ENCODE peak calls at places on chromosomes 12 and 14, in four cellular contexts. E is K562, I is GM12878, U is IMR-90. F is an unnamed sample.

GRCh38 chr12:103441437-103442186 is 54.2 kb downstream of the C12orf42 start:
- DNase-seq in E (no peak), I (peak; percentile 97), U (no peak), F (no peak)

GRCh38 chr12:132329036-132329738 is at the start of gene GALNT9:
- DNase-seq in E (no peak), I (no peak), U (no peak), F (no peak)

GRCh38 chr12:45121224-45121623 is 70.3 kb upstream of the DBX2 start:
- DNase-seq in E (no peak), I (no peak), U (no peak), F (no peak)

GRCh38 chr12:53378705-53379388 is 1.1 kb upstream of the SP1 start:
- DNase-seq in E (no peak), I (no peak), U (no peak), F (no peak)

GRCh38 chr14:45251912-45252311 is 1.1 kb downstream of the MIS18BP1 start:
- DNase-seq in E (peak; percentile 12), I (peak; percentile 67), U (peak; percentile 2), F (peak; percentile 39)

GRCh38 chr14:69701269-69701668 is 65.7 kb upstream of the SRSF5 start:
- DNase-seq in E (no peak), I (no peak), U (no peak), F (no peak)

GRCh38 chr14:99263564-99264330 is 8.2 kb downstream of the BCL11B start:
- DNase-seq in E (no peak), I (no peak), U (no peak), F (no peak)

GRCh38 chr12:58925111-58925732 is 4.9 kb upstream of the LRIG3 start:
- DNase-seq in E (no peak), I (no peak), U (peak; percentile 32), F (peak; percentile 92)

GRCh38 chr14:23146423-23146910 is 27.4 kb upstream of the CEBPE start:
- DNase-seq in E (peak; percentile 93), I (no peak), U (no peak), F (no peak)

GRCh38 chr12:57162541-57163125 is 15.2 kb upstream of the LRP1-AS start:
- DNase-seq in E (no peak), I (no peak), U (no peak), F (no peak)

GRCh38 chr12:67650127-67650495 is 1.6 kb downstream of the DYRK2 start:
- DNase-seq in E (peak; percentile 15), I (no peak), U (no peak), F (peak; percentile 21)

GRCh38 chr12:46124848-46125619 is 134.7 kb upstream of the SCAF11 start:
- DNase-seq in E (peak; percentile 62), I (no peak), U (peak; percentile 87), F (peak; percentile 75)

GRCh38 chr14:64737391-64738305 is 33.4 kb downstream of the PLEKHG3 start:
- DNase-seq in E (no peak), I (no peak), U (no peak), F (no peak)

GRCh38 chr12:122081108-122081696 is 2.6 kb downstream of the MLXIP start:
- DNase-seq in E (no peak), I (no peak), U (no peak), F (peak; percentile 39)

GRCh38 chr14:99124482-99125104 is 147.4 kb downstream of the BCL11B start:
- DNase-seq in E (no peak), I (no peak), U (no peak), F (no peak)

GRCh38 chr12:122096591-122097149 is 18.1 kb downstream of the MLXIP start:
- DNase-seq in E (no peak), I (no peak), U (peak; percentile 70), F (peak; percentile 63)

GRCh38 chr12:62834971-62835547 is 99.9 kb downstream of the PPM1H start:
- DNase-seq in E (no peak), I (peak; percentile 26), U (peak; percentile 31), F (no peak)

GRCh38 chr12:114774181-114774580 is 90.2 kb upstream of the TBX3 start:
- DNase-seq in E (no peak), I (no peak), U (peak; percentile 85), F (no peak)

GRCh38 chr12:13270817-13271216 is 74.3 kb downstream of the EMP1 start:
- DNase-seq in E (no peak), I (no peak), U (no peak), F (no peak)

GRCh38 chr12:119624971-119625370 is 31.4 kb downstream of the TMEM233 start:
- DNase-seq in E (no peak), I (no peak), U (no peak), F (no peak)

GRCh38 chr12:129594098-129594497 is 309.7 kb downstream of the TMEM132D start:
- DNase-seq in E (no peak), I (no peak), U (no peak), F (no peak)

GRCh38 chr14:28321475-28322244 is 444.9 kb upstream of the FOXG1 start:
- DNase-seq in E (no peak), I (no peak), U (no peak), F (no peak)

GRCh38 chr12:9721394-9722092 is 11.4 kb downstream of the CLECL1 start:
- DNase-seq in E (no peak), I (peak; percentile 77), U (peak; percentile 3), F (peak; percentile 76)

GRCh38 chr14:57816568-57817284 is 49.2 kb downstream of the SLC35F4 start:
- DNase-seq in E (no peak), I (no peak), U (no peak), F (no peak)

GRCh38 chr12:89073027-89073398 is 279.3 kb downstream of the DUSP6 start:
- DNase-seq in E (no peak), I (no peak), U (peak; percentile 96), F (peak; percentile 91)

GRCh38 chr14:36617824-36618223 is 35.4 kb upstream of the NKX2-8 start:
- DNase-seq in E (no peak), I (no peak), U (no peak), F (no peak)

GRCh38 chr14:36625014-36625413 is 36.6 kb upstream of the PAX9 start:
- DNase-seq in E (no peak), I (no peak), U (no peak), F (no peak)

GRCh38 chr14:36619131-36619530 is 36.7 kb upstream of the NKX2-8 start:
- DNase-seq in E (no peak), I (no peak), U (no peak), F (no peak)

GRCh38 chr14:36618641-36619040 is 36.2 kb upstream of the NKX2-8 start:
- DNase-seq in E (no peak), I (no peak), U (no peak), F (no peak)

DNA sequence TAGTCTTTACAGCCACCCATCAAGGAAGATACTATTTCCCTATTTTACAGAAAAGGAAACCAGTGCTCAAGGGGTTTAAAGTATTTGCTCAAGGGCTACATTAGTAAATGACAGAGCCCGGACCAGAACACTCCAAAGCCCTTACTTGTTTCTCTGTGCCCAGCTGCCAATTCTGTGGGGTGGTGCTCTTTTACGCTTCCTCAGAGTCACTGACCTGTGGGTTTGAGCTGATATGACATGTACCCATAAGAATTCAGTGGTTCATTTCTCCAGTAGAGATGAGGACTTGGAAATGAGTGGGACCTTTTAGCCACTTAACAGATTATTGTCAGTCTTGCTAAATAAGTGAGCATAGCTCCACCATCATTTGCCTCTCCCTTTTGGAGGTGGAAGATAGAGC is 37.4 kb upstream of the NKX2-8 start:
- DNase-seq in E (no peak), I (no peak), U (no peak), F (no peak)
- TF ChIP-seq FOS in E (no peak), I (no peak), U (no peak), F (no peak)

GRCh38 chr12:116773276-116773731 is 35.2 kb downstream of the RNFT2 start:
- DNase-seq in E (peak; percentile 19), I (no peak), U (no peak), F (peak; percentile 87)
- TF ChIP-seq FOS in E (no peak), I (no peak), U (no peak), F (no peak)

GRCh38 chr14:75831971-75832370 is 149.8 kb downstream of the TGFB3 start:
- DNase-seq in E (peak; percentile 25), I (no peak), U (peak; percentile 59), F (no peak)
- TF ChIP-seq FOS in E (no peak), I (no peak), U (no peak), F (no peak)

DNA sequence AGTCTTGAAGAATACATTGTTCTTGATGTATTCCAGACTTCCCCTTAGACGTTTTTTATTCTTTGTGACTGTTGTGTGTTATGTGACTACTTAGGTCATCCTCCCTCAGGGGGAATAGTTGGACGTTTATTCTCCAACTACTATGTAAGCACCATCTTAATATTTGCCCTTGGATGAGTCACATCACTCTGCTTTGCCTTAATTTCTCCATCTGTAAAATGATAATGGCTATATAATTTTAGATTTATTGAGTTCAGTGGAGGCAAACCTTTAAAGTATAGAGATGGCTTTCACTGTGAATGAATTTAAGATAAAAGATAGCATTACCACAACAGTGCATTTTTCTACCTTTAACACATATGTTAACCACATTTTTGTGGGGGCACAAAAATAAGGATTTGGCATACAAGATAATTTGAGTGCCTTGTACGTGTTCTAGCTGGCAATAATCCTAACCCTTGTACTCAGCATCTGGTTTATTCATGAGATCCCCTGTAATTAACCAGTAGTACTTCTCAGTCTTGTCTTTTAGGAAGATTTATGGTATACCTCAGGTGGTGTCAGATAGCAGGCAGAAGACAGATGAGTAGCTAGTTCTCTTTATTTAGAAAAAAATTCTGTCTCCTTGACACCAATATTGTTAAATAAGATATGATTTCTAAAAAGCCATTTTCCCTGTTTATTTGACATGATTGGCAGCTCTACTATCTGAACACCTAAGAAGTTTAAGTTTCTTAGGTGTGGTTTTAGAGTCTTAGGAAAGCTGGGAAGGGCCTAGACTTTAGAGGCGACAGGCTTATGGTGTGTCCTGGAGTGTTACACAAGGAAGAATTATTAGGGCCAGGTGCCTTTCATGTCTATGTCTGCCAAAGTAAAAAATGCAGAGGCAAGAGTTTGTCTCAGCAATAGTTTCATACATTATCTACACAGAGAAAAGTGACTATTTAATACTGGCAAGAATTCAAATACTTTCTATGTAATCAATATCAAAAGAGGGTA is 152.3 kb downstream of the RAD51B start:
- DNase-seq in E (no peak), I (no peak), U (peak; percentile 37), F (no peak)
- TF ChIP-seq FOS in E (no peak), I (no peak), U (no peak), F (no peak)

GRCh38 chr12:73892181-73892580 is 645.5 kb upstream of the ATXN7L3B start:
- DNase-seq in E (no peak), I (no peak), U (no peak), F (peak; percentile 4)
- TF ChIP-seq FOS in E (no peak), I (no peak), U (no peak), F (no peak)